ENCODE peak calls at places on chromosomes 4 and X, in seven cellular contexts. J is progenitor cell of endocrine pancreas, R is cardiac muscle cell, A is HAP-1, L is tibial artery, H is HEK293T, I is NCI-H1436. X is an unnamed sample.

GRCh38 chr4:27360651-27361347 is 500.2 kb downstream of the STIM2 start:
- DNase-seq in J (no peak), R (no peak), A (peak), L (no peak), H (no peak), I (no peak), X (no peak)

GRCh38 chr4:88526221-88526815 is 2.7 kb upstream of the PYURF start:
- DNase-seq in J (no peak), R (no peak), A (peak), L (no peak), H (no peak), I (peak), X (no peak)

GRCh38 chrX:111506826-111507225 is 4.6 kb upstream of the SERTM2 start:
- DNase-seq in J (no peak), R (no peak), A (no peak), L (no peak), H (no peak), I (no peak), X (no peak)

GRCh38 chr4:185054876-185055275 is 36.6 kb downstream of the HELT start:
- DNase-seq in J (no peak), R (no peak), A (no peak), L (no peak), H (no peak), I (no peak), X (no peak)

GRCh38 chr4:2166253-2166652 is 75.7 kb downstream of the HAUS3 start:
- DNase-seq in J (no peak), R (no peak), A (no peak), L (no peak), H (no peak), I (no peak), X (no peak)

GRCh38 chr4:144589512-144589911 is 56.4 kb upstream of the HHIP start:
- DNase-seq in J (no peak), R (no peak), A (no peak), L (no peak), H (no peak), I (no peak), X (no peak)

GRCh38 chr4:183178201-183178600 is 79.1 kb downstream of the WWC2 start:
- DNase-seq in J (no peak), R (no peak), A (no peak), L (no peak), H (no peak), I (no peak), X (no peak)

GRCh38 chr4:112421911-112422310 is 94.1 kb downstream of the NEUROG2 start:
- DNase-seq in J (no peak), R (no peak), A (no peak), L (no peak), H (no peak), I (no peak), X (no peak)

GRCh38 chr4:127965803-127966175 is 583 bp downstream of the ABHD18 start:
- DNase-seq in J (peak), R (peak), A (peak), L (peak), H (peak), I (peak), X (no peak)

GRCh38 chr4:152154433-152154832 is 381.5 kb downstream of the FBXW7 start:
- DNase-seq in J (no peak), R (no peak), A (no peak), L (no peak), H (no peak), I (no peak), X (no peak)

GRCh38 chr4:57193996-57194675 is 84.0 kb upstream of the IGFBP7 start:
- DNase-seq in J (no peak), R (no peak), A (no peak), L (no peak), H (no peak), I (no peak), X (no peak)

GRCh38 chrX:119895843-119896326 is at the start of gene AKAP14:
- DNase-seq in J (no peak), R (no peak), A (peak), L (no peak), H (no peak), I (peak), X (no peak)

GRCh38 chrX:39513836-39514235 is 583.9 kb downstream of the BCOR start:
- DNase-seq in J (no peak), R (no peak), A (no peak), L (no peak), H (no peak), I (no peak), X (no peak)

GRCh38 chr4:2482693-2483092 is 13.8 kb downstream of the RNF4 start:
- DNase-seq in J (no peak), R (no peak), A (no peak), L (no peak), H (no peak), I (no peak), X (no peak)

GRCh38 chrX:100829730-100830129 is 9.5 kb downstream of the CSTF2 start:
- DNase-seq in J (no peak), R (no peak), A (no peak), L (no peak), H (no peak), I (no peak), X (no peak)

GRCh38 chr4:159210975-159211374 is 108.1 kb downstream of the RAPGEF2 start:
- DNase-seq in J (no peak), R (no peak), A (no peak), L (no peak), H (no peak), I (no peak), X (no peak)

GRCh38 chr4:47478799-47479198 is 6.3 kb upstream of the ATP10D start:
- DNase-seq in J (no peak), R (no peak), A (no peak), L (no peak), H (no peak), I (no peak), X (no peak)

GRCh38 chr4:16897351-16897750 is 1.1 kb downstream of the LDB2 start:
- DNase-seq in J (no peak), R (peak), A (peak), L (no peak), H (no peak), I (no peak), X (no peak)

GRCh38 chr4:68591204-68591603 is 15.1 kb upstream of the UGT2B17 start:
- DNase-seq in J (no peak), R (no peak), A (no peak), L (no peak), H (no peak), I (no peak), X (no peak)

GRCh38 chr4:173252024-173252935 is 81.9 kb downstream of the HMGB2 start:
- DNase-seq in J (no peak), R (peak), A (no peak), L (peak), H (peak), I (peak), X (peak)

GRCh38 chr4:124321370-124321769 is 391.2 kb downstream of the ANKRD50 start:
- DNase-seq in J (no peak), R (peak), A (peak), L (no peak), H (no peak), I (no peak), X (no peak)

GRCh38 chr4:186981161-186981560 is 257.5 kb upstream of the FAT1 start:
- DNase-seq in J (no peak), R (no peak), A (no peak), L (no peak), H (no peak), I (no peak), X (no peak)

GRCh38 chr4:80615099-80615498 is 279.6 kb downstream of the CFAP299 start:
- DNase-seq in J (no peak), R (no peak), A (no peak), L (no peak), H (no peak), I (no peak), X (no peak)

GRCh38 chrX:139882299-139882698 is 50.6 kb downstream of the ATP11C start:
- DNase-seq in J (no peak), R (no peak), A (no peak), L (no peak), H (no peak), I (no peak), X (no peak)

GRCh38 chr4:10333942-10334341 is 123.3 kb downstream of the ZNF518B start:
- DNase-seq in J (no peak), R (no peak), A (no peak), L (no peak), H (no peak), I (no peak), X (no peak)

GRCh38 chrX:42237956-42238355 is 314.6 kb upstream of the CASK start:
- DNase-seq in J (no peak), R (no peak), A (no peak), L (no peak), H (no peak), I (no peak), X (no peak)

GRCh38 chr4:9812530-9813340 is 31.3 kb downstream of the DRD5 start:
- DNase-seq in J (no peak), R (no peak), A (no peak), L (no peak), H (no peak), I (no peak), X (no peak)

GRCh38 chr4:165839615-165840333 is 33.3 kb upstream of the TLL1 start:
- DNase-seq in J (no peak), R (no peak), A (no peak), L (no peak), H (no peak), I (no peak), X (no peak)

X was measured in right atrium auricular region.